ENCODE peak calls at places on chromosomes 7 and 10, in five cellular contexts. L is A549, T is H1, P is HepG2, I is K562. J is an unnamed sample.

GRCh38 chr7:2525931-2526630 is 6.5 kb downstream of the LFNG start:
- DNase-seq in L (no peak), T (no peak), P (no peak), I (no peak), J (no peak)

GRCh38 chr10:88525371-88526079 is 57.6 kb downstream of the RNLS start:
- DNase-seq in L (peak; percentile 8), T (no peak), P (no peak), I (no peak), J (peak; percentile 86)

GRCh38 chr7:20229652-20230500 is 12.7 kb upstream of the MACC1 start:
- DNase-seq in L (no peak), T (no peak), P (no peak), I (no peak), J (peak; percentile 95)

GRCh38 chr7:80603940-80604339 is 34.5 kb upstream of the CD36 start:
- DNase-seq in L (no peak), T (no peak), P (no peak), I (no peak), J (no peak)

GRCh38 chr7:80921130-80921529 is 2.3 kb upstream of the SEMA3C start:
- DNase-seq in L (no peak), T (no peak), P (no peak), I (no peak), J (no peak)

GRCh38 chr10:132837905-132838304 is 52.0 kb upstream of the NKX6-2 start:
- DNase-seq in L (no peak), T (no peak), P (no peak), I (no peak), J (no peak)

GRCh38 chr7:117679120-117679519 is 194.1 kb downstream of the CTTNBP2 start:
- DNase-seq in L (no peak), T (no peak), P (no peak), I (no peak), J (no peak)

GRCh38 chr7:30562498-30562897 is 32.2 kb upstream of the GARS1 start:
- DNase-seq in L (no peak), T (no peak), P (no peak), I (no peak), J (peak; percentile 91)

GRCh38 chr10:50367732-50368131 is 116.4 kb upstream of the ASAH2 start:
- DNase-seq in L (peak; percentile 35), T (no peak), P (peak; percentile 35), I (peak; percentile 51), J (peak; percentile 61)

GRCh38 chr7:108158766-108159165 is 28.6 kb upstream of the LAMB4 start:
- DNase-seq in L (no peak), T (no peak), P (no peak), I (no peak), J (no peak)

GRCh38 chr10:10816453-10816852 is 201.2 kb upstream of the CELF2 start:
- DNase-seq in L (no peak), T (no peak), P (no peak), I (no peak), J (no peak)

GRCh38 chr7:17342726-17343125 is 44.3 kb downstream of the AHR start:
- DNase-seq in L (no peak), T (no peak), P (no peak), I (no peak), J (no peak)

GRCh38 chr7:22329816-22330524 is 27.0 kb downstream of the RAPGEF5 start:
- DNase-seq in L (no peak), T (no peak), P (no peak), I (no peak), J (no peak)

GRCh38 chr7:84714765-84715164 is 472.1 kb downstream of the SEMA3D start:
- DNase-seq in L (no peak), T (no peak), P (no peak), I (no peak), J (no peak)

GRCh38 chr7:3415730-3416366 is 114.8 kb downstream of the SDK1 start:
- DNase-seq in L (no peak), T (no peak), P (no peak), I (no peak), J (no peak)

GRCh38 chr10:110144526-110144925 is 62.9 kb upstream of the MXI1 start:
- DNase-seq in L (no peak), T (no peak), P (no peak), I (no peak), J (no peak)

GRCh38 chr7:149773446-149774236 is at the start of gene ZNF467:
- DNase-seq in L (no peak), T (no peak), P (no peak), I (peak; percentile 87), J (peak; percentile 27)

GRCh38 chr7:132537451-132537850 is 38.8 kb downstream of the PLXNA4 start:
- DNase-seq in L (no peak), T (no peak), P (no peak), I (no peak), J (peak; percentile 11)

GRCh38 chr10:75910032-75910431 is 478.6 kb downstream of the LRMDA start:
- DNase-seq in L (no peak), T (no peak), P (peak; percentile 26), I (no peak), J (peak; percentile 29)

GRCh38 chr7:2114052-2114451 is 118.7 kb downstream of the MAD1L1 start:
- DNase-seq in L (no peak), T (no peak), P (no peak), I (no peak), J (no peak)

GRCh38 chr10:98074315-98074911 is 44.0 kb upstream of the CRTAC1 start:
- DNase-seq in L (no peak), T (no peak), P (no peak), I (peak; percentile 10), J (peak; percentile 13)

GRCh38 chr10:78634389-78634815 is 434.4 kb upstream of the ZMIZ1 start:
- DNase-seq in L (peak; percentile 19), T (no peak), P (no peak), I (no peak), J (no peak)

GRCh38 chr7:75662579-75663301 is 76.0 kb downstream of the HIP1 start:
- DNase-seq in L (no peak), T (no peak), P (no peak), I (no peak), J (no peak)

GRCh38 chr7:75658369-75658768 is 80.4 kb downstream of the HIP1 start:
- DNase-seq in L (no peak), T (no peak), P (no peak), I (no peak), J (no peak)

GRCh38 chr7:75663302-75663907 is 75.3 kb downstream of the HIP1 start:
- DNase-seq in L (no peak), T (no peak), P (no peak), I (peak; percentile 70), J (no peak)

GRCh38 chr7:75658802-75659201 is 79.9 kb downstream of the HIP1 start:
- DNase-seq in L (no peak), T (no peak), P (no peak), I (no peak), J (no peak)

DNA sequence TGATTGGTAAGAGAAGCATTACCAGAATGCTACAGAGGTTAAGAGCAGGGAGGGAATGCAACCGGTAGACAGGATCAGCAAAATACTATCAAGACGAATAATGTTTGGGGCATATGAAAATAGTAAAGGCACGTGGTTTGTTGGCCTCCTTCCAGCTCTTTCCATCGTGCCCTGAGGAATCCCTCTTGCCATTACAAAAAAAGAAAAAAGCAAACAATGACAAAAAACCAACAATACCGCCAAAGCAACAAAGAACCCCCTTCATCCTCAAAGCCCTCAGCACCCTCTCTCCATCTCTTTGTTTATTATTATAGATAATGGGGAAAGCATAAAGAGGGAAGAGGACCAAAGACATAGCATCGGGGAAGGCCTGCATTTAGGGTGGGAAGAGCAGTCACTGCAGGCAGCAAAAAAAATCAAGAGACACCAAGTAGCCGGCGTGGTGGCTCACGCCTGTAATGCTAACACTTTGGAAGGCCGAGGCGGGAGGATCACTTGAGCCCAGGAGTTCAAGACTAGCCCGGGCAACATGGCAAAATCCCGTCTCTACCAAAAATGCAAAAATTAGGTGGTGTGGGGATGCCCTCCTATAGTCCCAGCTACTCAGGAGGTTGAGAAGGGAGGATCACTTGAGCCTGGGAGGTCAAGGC is 78.0 kb downstream of the HIP1 start:
- DNase-seq in L (no peak), T (no peak), P (peak; percentile 23), I (no peak), J (no peak)
- H3K4me1 ChIP-seq in L (peaks cover 11% of the 10 kb centered on the region), T (no peaks in the 10 kb centered on the region), P (peaks cover 8% of the 10 kb centered on the region), I (peaks cover 22% of the 10 kb centered on the region), J (no peaks in the 10 kb centered on the region)

GRCh38 chr10:24383681-24384106 is 174.8 kb downstream of the KIAA1217 start:
- DNase-seq in L (peak; percentile 71), T (peak; percentile 75), P (peak; percentile 63), I (peak; percentile 76), J (peak; percentile 74)
- TF ChIP-seq JUN in L (no peak), T (peak; percentile 47), P (no peak), I (no peak), J (peak; percentile 66)

GRCh38 chr7:374706-375490 is 84.9 kb downstream of the FOXL3 start:
- DNase-seq in L (no peak), T (no peak), P (no peak), I (no peak), J (no peak)

GRCh38 chr7:375491-375821 is 85.5 kb downstream of the FOXL3 start:
- DNase-seq in L (no peak), T (no peak), P (no peak), I (no peak), J (no peak)

GRCh38 chr7:376306-376969 is 86.5 kb downstream of the FOXL3 start:
- DNase-seq in L (no peak), T (peak; percentile 46), P (no peak), I (no peak), J (no peak)

GRCh38 chr7:377069-378040 is 87.4 kb downstream of the FOXL3 start:
- DNase-seq in L (no peak), T (no peak), P (no peak), I (no peak), J (no peak)

DNA sequence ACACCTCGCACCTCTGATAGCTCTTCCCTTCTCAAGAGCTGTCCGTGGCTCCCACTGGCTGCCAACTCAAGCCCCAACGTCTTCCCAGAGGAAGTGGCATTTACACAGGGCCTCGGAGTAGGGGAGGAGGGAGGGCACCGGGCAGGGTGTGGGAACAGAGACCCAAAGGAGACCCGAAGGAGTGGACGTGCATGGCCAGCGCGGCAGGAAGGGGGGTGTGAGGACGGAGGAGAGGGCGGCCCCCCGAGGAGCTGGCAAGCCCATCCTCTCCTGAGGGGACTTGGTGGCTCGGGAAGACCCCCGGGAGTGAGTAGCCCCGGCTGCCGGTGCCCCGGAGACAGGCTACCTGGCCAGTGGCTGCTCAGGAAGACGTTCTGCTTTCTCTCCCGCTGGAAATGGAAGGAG is 85.9 kb downstream of the FOXL3 start:
- DNase-seq in L (no peak), T (peak; percentile 49), P (no peak), I (no peak), J (no peak)
- H3K4me1 ChIP-seq in L (no peaks in the 10 kb centered on the region), T (peaks cover 8% of the 10 kb centered on the region), P (peaks cover 66% of the 10 kb centered on the region), I (no peaks in the 10 kb centered on the region), J (peaks cover 10% of the 10 kb centered on the region)

DNA sequence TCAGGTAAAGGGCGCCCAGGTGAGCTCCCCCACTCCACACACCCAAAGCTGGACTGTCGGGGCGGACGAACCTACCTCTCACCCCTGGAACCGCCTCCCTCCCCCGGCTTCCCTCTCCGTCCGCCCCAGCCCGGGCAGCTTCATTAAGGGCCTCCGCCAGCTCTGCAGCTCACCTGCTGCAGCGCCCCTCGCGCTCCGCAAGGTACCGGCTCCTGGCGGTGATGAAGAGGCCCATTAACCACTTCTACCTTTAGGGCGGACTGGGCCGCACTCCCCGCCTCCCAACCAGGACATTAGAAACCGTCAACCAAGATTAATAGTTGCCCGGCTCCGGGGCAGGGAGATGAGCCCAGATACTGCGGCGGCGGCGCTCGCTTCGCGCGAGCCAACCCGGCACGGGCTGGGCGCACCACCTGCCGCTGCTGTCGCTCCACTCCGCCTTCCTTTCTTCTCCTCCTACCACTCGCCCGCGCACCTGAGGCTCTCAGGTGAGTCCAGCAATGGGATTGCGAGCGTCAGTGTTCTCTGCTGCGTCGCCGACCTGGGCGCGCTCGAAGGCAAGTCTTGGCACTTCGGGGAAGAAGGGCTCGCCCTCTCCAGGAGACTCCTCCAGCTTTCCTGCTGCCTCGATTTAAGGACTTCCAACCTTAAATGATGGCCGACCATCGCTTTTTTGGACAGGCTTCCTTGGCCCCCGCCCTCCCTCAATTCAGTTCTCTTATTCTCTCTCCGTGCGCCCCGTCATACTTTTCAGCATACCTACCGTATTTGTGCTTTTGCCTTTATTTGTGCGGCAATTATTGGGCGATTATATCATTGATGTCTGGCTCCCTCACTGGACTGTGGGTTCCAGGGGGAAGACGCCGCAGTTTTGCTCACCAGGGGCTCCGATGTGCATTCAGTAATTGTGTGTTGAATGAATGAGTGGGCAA is 13.6 kb upstream of the KAZALD1 start:
- DNase-seq in L (no peak), T (peak; percentile 82), P (no peak), I (no peak), J (no peak)
- TF ChIP-seq JUN in L (no peak), T (no peak), P (no peak), I (no peak), J (no peak)